ENCODE peak calls at places on chromosomes 11 and 22, in ten cellular contexts. K, I, S, C, V, Q, F, G, E and A are unnamed samples.

GRCh38 chr11:129974672-129975071 is 28.0 kb downstream of the PRDM10 start:
- DNase-seq in E (no peak), Q (no peak), F (no peak), G (no peak), K (no peak), I (no peak), S (no peak), V (no peak), C (no peak), A (no peak)

GRCh38 chr11:35461917-35462316 is 42.6 kb upstream of the SLC1A2 start:
- DNase-seq in Q (no peak), V (no peak), S (no peak), E (no peak), C (no peak), F (no peak), I (no peak), K (no peak), G (no peak), A (no peak)

GRCh38 chr22:24059121-24059520 is 48.0 kb downstream of the CABIN1 start:
- DNase-seq in I (no peak), E (no peak), C (no peak), G (no peak), K (no peak), F (peak), V (no peak), S (no peak), Q (no peak), A (no peak)

GRCh38 chr22:32533265-32534068 is 58.9 kb downstream of the FBXO7 start:
- DNase-seq in K (no peak), F (no peak), C (no peak), E (no peak), S (no peak), V (no peak), I (no peak), G (no peak), Q (no peak), A (no peak)

GRCh38 chr22:31739795-31740201 is 10.1 kb downstream of the PRR14L start:
- DNase-seq in F (no peak), E (no peak), S (no peak), C (no peak), V (no peak), G (no peak), K (no peak), Q (no peak), I (no peak), A (no peak)

GRCh38 chr11:68935066-68935465 is 31.4 kb downstream of the IGHMBP2 start:
- DNase-seq in F (no peak), I (no peak), E (no peak), K (no peak), C (no peak), S (no peak), V (no peak), Q (no peak), G (no peak), A (no peak)

GRCh38 chr11:65868076-65868667 is 4.4 kb downstream of the EFEMP2 start:
- DNase-seq in Q (no peak), S (peak), E (no peak), F (no peak), C (peak), G (peak), V (no peak), I (no peak), K (no peak), A (no peak)

GRCh38 chr11:108632041-108632440 is 32.8 kb upstream of the DDX10 start:
- DNase-seq in C (no peak), V (no peak), S (no peak), G (peak), F (no peak), E (no peak), I (no peak), K (no peak), Q (no peak), A (no peak)

GRCh38 chr11:2208691-2209369 is 37.2 kb upstream of the TH start:
- DNase-seq in E (no peak), V (no peak), I (peak), K (peak), F (no peak), C (no peak), Q (no peak), G (peak), S (peak), A (peak)

GRCh38 chr11:77123591-77123990 is 4.5 kb upstream of the MYO7A start:
- DNase-seq in V (no peak), G (no peak), I (no peak), Q (no peak), C (no peak), K (no peak), F (no peak), E (no peak), S (no peak), A (no peak)

GRCh38 chr22:30573594-30574094 is 821 bp downstream of the GAL3ST1 start:
- DNase-seq in K (peak), I (peak), G (no peak), S (no peak), C (no peak), Q (no peak), V (no peak), F (no peak), E (no peak), A (no peak)

GRCh38 chr11:12704049-12704448 is 29.8 kb downstream of the TEAD1 start:
- DNase-seq in K (no peak), G (no peak), F (no peak), V (no peak), E (no peak), C (no peak), S (no peak), I (no peak), Q (no peak), A (no peak)

GRCh38 chr11:1990872-1991578 is 6.6 kb downstream of the H19 start:
- DNase-seq in I (no peak), E (no peak), G (no peak), K (no peak), S (no peak), C (no peak), Q (no peak), V (no peak), F (no peak), A (no peak)

GRCh38 chr11:122394326-122394725 is 261.2 kb upstream of the UBASH3B start:
- DNase-seq in I (no peak), G (no peak), E (no peak), C (no peak), V (no peak), F (no peak), Q (no peak), K (no peak), S (no peak), A (no peak)
- TF ChIP-seq EP300 in I (no peak), G (no peak), E (no peak), C (no peak), V (no peak), F (no peak), Q (no peak), K (no peak), S (no peak), A (no peak)

GRCh38 chr22:45210577-45211431 is 29.9 kb downstream of the KIAA0930 start:
- DNase-seq in E (no peak), I (no peak), G (no peak), F (no peak), Q (no peak), V (no peak), S (no peak), C (no peak), K (no peak), A (no peak)
- H3K27ac ChIP-seq in E (peak), I (no peak), G (peak), F (peak), Q (peak), V (no peak), S (no peak), C (no peak), K (no peak), A (peak)

GRCh38 chr22:27866136-27867091 is 52.6 kb downstream of the PITPNB start:
- DNase-seq in V (no peak), S (peak), K (no peak), I (peak), Q (peak), F (peak), C (peak), G (no peak), E (no peak), A (no peak)
- TF ChIP-seq EP300 in V (no peak), S (no peak), K (no peak), I (no peak), Q (no peak), F (peak), C (peak), G (no peak), E (no peak), A (no peak)

GRCh38 chr11:79329561-79329960 is 111.3 kb downstream of the TENM4 start:
- DNase-seq in S (no peak), I (no peak), G (no peak), E (no peak), K (no peak), C (no peak), Q (no peak), V (no peak), F (no peak), A (no peak)
- H3K27ac ChIP-seq in S (no peak), I (no peak), G (no peak), E (no peak), K (no peak), C (no peak), Q (no peak), V (no peak), F (no peak), A (no peak)

GRCh38 chr11:86355256-86355655 is 19.4 kb upstream of the CCDC81 start:
- DNase-seq in I (no peak), Q (no peak), V (no peak), F (no peak), S (no peak), K (no peak), G (no peak), C (no peak), E (no peak), A (no peak)
- TF ChIP-seq EP300 in I (no peak), Q (no peak), V (no peak), F (no peak), S (no peak), K (no peak), G (no peak), C (no peak), E (no peak), A (no peak)

GRCh38 chr22:45832180-45832579 is 144.8 kb downstream of the WNT7B start:
- DNase-seq in S (no peak), F (no peak), V (no peak), E (no peak), K (no peak), Q (no peak), I (no peak), C (no peak), G (no peak), A (no peak)
- H3K27ac ChIP-seq in S (no peak), F (no peak), V (no peak), E (no peak), K (no peak), Q (no peak), I (no peak), C (no peak), G (no peak), A (no peak)

GRCh38 chr11:73981051-73981805 is 1.4 kb downstream of the UCP2 start:
- DNase-seq in Q (no peak), G (no peak), S (peak), E (no peak), I (no peak), V (no peak), C (no peak), K (no peak), F (no peak), A (no peak)

GRCh38 chr11:73980001-73980960 is 2.4 kb downstream of the UCP2 start:
- DNase-seq in G (no peak), Q (no peak), K (peak), F (no peak), S (peak), C (no peak), I (peak), E (no peak), V (peak), A (no peak)

GRCh38 chr11:73982990-73983763 is 534 bp upstream of the UCP2 start:
- DNase-seq in I (peak), V (peak), S (peak), C (peak), K (peak), E (peak), G (peak), F (peak), Q (peak), A (peak)

GRCh38 chr11:73983764-73984543 is 1.3 kb upstream of the UCP2 start:
- DNase-seq in K (no peak), C (no peak), G (peak), V (no peak), S (peak), I (no peak), E (no peak), F (no peak), Q (no peak), A (peak)

DNA sequence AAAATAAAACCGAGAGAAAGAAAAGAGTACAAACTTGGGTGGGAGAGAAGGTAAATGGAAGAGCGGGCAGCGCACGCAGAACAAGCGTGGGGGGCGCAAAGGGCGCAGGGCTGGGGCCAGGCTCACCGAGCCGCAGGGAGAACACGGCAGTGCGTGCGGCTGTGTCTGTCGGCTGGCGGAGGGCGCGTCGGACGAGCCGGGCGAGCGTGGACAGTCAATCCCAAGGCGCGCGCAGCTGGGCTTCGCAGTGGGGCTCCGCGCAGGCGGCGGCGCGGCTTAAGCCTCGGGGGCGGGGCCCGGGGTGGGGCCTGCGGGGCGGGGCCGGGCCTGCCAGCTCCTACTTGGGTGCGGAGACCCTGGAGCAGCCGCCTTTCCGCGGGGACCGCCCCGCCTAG is at the start of gene UCP2:
- DNase-seq in Q (peak), I (peak), E (peak), S (peak), K (peak), V (peak), G (peak), F (peak), C (peak), A (peak)
- TF ChIP-seq EP300 in Q (no peak), I (no peak), E (no peak), S (no peak), K (no peak), V (no peak), G (no peak), F (no peak), C (no peak), A (no peak)

GRCh38 chr11:64863381-64864060 is 14.9 kb downstream of the EHD1 start:
- DNase-seq in V (no peak), Q (no peak), C (peak), S (peak), F (no peak), K (no peak), G (no peak), E (no peak), I (no peak), A (no peak)

GRCh38 chr11:64861227-64861970 is 16.9 kb upstream of the CDC42BPG start:
- DNase-seq in I (no peak), E (no peak), F (no peak), G (no peak), K (no peak), S (no peak), V (no peak), C (no peak), Q (no peak), A (no peak)

GRCh38 chr11:64864135-64864472 is 14.3 kb downstream of the EHD1 start:
- DNase-seq in F (no peak), K (no peak), G (no peak), E (no peak), V (no peak), Q (no peak), S (no peak), C (no peak), I (no peak), A (no peak)

GRCh38 chr11:64864473-64865285 is 13.7 kb downstream of the EHD1 start:
- DNase-seq in S (peak), V (no peak), K (peak), C (peak), F (peak), G (no peak), E (peak), Q (no peak), I (no peak), A (no peak)

GRCh38 chr11:64862914-64863313 is 15.5 kb downstream of the EHD1 start:
- DNase-seq in S (peak), F (no peak), Q (no peak), V (no peak), K (no peak), G (no peak), C (no peak), E (no peak), I (no peak), A (no peak)
- H3K27ac ChIP-seq in S (peak), F (peak), Q (no peak), V (no peak), K (peak), G (no peak), C (peak), E (peak), I (peak), A (peak)